ENCODE peak calls at places on chromosomes 11 and 22, in four cellular contexts. Q is K562, Z is HepG2, G is SK-N-SH. J is an unnamed sample.

GRCh38 chr22:37896181-37896592 is 9.9 kb upstream of the MICALL1 start:
- DNase-seq in Q (no peak), Z (peak), G (no peak), J (no peak)

GRCh38 chr11:30579776-30580175 is 6.4 kb downstream of the MPPED2 start:
- DNase-seq in Q (no peak), Z (no peak), G (no peak), J (no peak)

GRCh38 chr22:48563966-48564330 is 1263.7 kb downstream of the BRD1 start:
- DNase-seq in Q (no peak), Z (no peak), G (no peak), J (no peak)

GRCh38 chr22:40547729-40548143 is 88.8 kb downstream of the MRTFA start:
- DNase-seq in Q (no peak), Z (no peak), G (no peak), J (no peak)

GRCh38 chr22:17281026-17281809 is 62.0 kb upstream of the ADA2 start:
- DNase-seq in Q (no peak), Z (no peak), G (no peak), J (no peak)

GRCh38 chr11:119320593-119321524 is 3.9 kb upstream of the MCAM start:
- DNase-seq in Q (peak), Z (no peak), G (no peak), J (peak)

GRCh38 chr11:112285918-112286317 is 25.3 kb upstream of the PLET1 start:
- DNase-seq in Q (peak), Z (no peak), G (no peak), J (no peak)

GRCh38 chr11:4606231-4607015 is 1.6 kb downstream of the TRIM68 start:
- DNase-seq in Q (no peak), Z (no peak), G (no peak), J (no peak)

GRCh38 chr22:23181763-23182288 is 1.5 kb downstream of the BCR start:
- DNase-seq in Q (peak), Z (no peak), G (no peak), J (no peak)

GRCh38 chr11:64100345-64100744 is 64.6 kb downstream of the FLRT1 start:
- DNase-seq in Q (peak), Z (no peak), G (no peak), J (peak)

GRCh38 chr22:27754888-27755480 is 46.6 kb downstream of the MN1 start:
- DNase-seq in Q (no peak), Z (no peak), G (no peak), J (no peak)

GRCh38 chr11:17600316-17601205 is 53.5 kb downstream of the OTOG start:
- DNase-seq in Q (no peak), Z (no peak), G (no peak), J (no peak)

GRCh38 chr11:17633987-17634775 is 85.2 kb upstream of the MYOD1 start:
- DNase-seq in Q (no peak), Z (no peak), G (no peak), J (no peak)

GRCh38 chr22:26168934-26169311 is 339 bp upstream of the SEZ6L start:
- DNase-seq in Q (no peak), Z (no peak), G (no peak), J (no peak)

GRCh38 chr11:68142028-68142412 is 20.8 kb upstream of the CHKA start:
- DNase-seq in Q (no peak), Z (no peak), G (no peak), J (no peak)

GRCh38 chr11:15941206-15941770 is 415.1 kb downstream of the SOX6 start:
- DNase-seq in Q (peak), Z (no peak), G (peak), J (peak)

GRCh38 chr11:122977455-122978302 is 4.0 kb downstream of the BSX start:
- DNase-seq in Q (no peak), Z (no peak), G (peak), J (peak)

GRCh38 chr11:65530157-65530496 is 5.2 kb downstream of the SCYL1 start:
- DNase-seq in Q (no peak), Z (no peak), G (peak), J (peak)

GRCh38 chr11:12765428-12765827 is 91.2 kb downstream of the TEAD1 start:
- DNase-seq in Q (no peak), Z (no peak), G (no peak), J (no peak)

GRCh38 chr22:41094036-41094435 is 1.6 kb downstream of the EP300 start:
- DNase-seq in Q (peak), Z (peak), G (peak), J (no peak)

GRCh38 chr22:28711820-28712777 is 29.5 kb downstream of the CHEK2 start:
- DNase-seq in Q (no peak), Z (peak), G (no peak), J (no peak)

GRCh38 chr11:105507496-105508254 is 102.2 kb upstream of the GRIA4 start:
- DNase-seq in Q (no peak), Z (no peak), G (no peak), J (no peak)

GRCh38 chr11:23924226-23924625 is 572.6 kb upstream of the LUZP2 start:
- DNase-seq in Q (no peak), Z (no peak), G (no peak), J (no peak)

GRCh38 chr22:28053871-28054621 is 135.0 kb upstream of the PITPNB start:
- DNase-seq in Q (no peak), Z (no peak), G (no peak), J (no peak)

GRCh38 chr11:35487532-35488078 is 37.8 kb downstream of the PAMR1 start:
- DNase-seq in Q (no peak), Z (peak), G (peak), J (peak)

GRCh38 chr11:12216542-12217422 is 106.4 kb downstream of the MICAL2 start:
- DNase-seq in Q (no peak), Z (no peak), G (peak), J (no peak)

GRCh38 chr22:23519442-23520177 is 60.5 kb downstream of the IGLL1 start:
- DNase-seq in Q (no peak), Z (no peak), G (no peak), J (no peak)

GRCh38 chr11:117989351-117990102 is 3.3 kb downstream of the IL10RA start:
- DNase-seq in Q (no peak), Z (no peak), G (no peak), J (no peak)

DNA sequence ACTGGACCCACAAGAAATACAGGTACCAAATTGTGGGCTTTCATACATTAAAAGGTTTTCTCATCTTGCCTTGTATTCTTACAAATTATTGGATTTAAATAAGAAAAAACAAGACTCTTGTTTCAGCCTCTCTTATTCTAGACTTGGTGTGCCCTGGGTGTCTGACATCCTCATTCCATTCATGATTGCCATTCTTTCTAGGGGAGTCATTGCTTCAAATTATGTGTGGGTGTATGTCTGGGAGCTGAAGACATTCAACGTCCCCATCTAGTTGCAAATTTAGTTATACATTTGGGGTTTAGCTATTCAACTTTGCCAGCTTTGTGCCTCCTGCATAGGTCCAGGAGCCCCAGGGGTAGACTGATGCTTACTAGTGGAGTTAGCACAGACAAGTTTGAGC is 18.1 kb downstream of the MAML2 start:
- DNase-seq in Q (no peak), Z (no peak), G (no peak), J (no peak)
- TF ChIP-seq FOXJ3 in Q (no peak), Z (no peak), G (no peak), J (no peak)

DNA sequence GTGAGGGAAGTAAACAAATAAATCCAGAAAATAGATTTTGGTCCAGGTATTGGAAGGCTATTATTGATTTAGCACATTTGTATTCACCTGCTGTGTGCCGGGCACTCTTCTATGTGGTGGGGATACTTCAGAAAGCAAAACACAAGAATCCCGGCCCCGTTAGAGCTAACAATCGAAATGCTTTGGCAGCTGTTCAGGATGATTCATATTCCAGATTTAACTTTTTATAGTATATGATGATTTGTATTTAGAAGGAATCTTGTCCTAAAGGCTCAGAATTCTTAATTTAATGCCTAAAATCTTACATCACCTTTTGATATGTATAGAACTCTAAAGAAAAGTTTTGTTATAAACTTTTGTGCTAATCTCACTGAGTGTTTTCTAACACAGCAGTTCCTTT is 28.0 kb downstream of the ZC3H12C start:
- DNase-seq in Q (no peak), Z (no peak), G (no peak), J (no peak)
- TF ChIP-seq FOXJ3 in Q (no peak), Z (no peak), G (no peak), J (no peak)

GRCh38 chr11:88807349-88807748 is 258.4 kb downstream of the GRM5 start:
- DNase-seq in Q (no peak), Z (no peak), G (no peak), J (no peak)
- TF ChIP-seq FOXJ3 in Q (no peak), Z (no peak), G (no peak), J (no peak)

GRCh38 chr11:124867700-124868099 is 2.5 kb downstream of the ROBO3 start:
- DNase-seq in Q (peak), Z (peak), G (peak), J (peak)
- TF ChIP-seq FOXJ3 in Q (no peak), Z (no peak), G (no peak), J (no peak)

GRCh38 chr11:44752727-44753126 is 26.0 kb downstream of the TSPAN18 start:
- DNase-seq in Q (no peak), Z (no peak), G (no peak), J (no peak)

GRCh38 chr11:44758996-44759395 is 32.2 kb downstream of the TSPAN18 start:
- DNase-seq in Q (no peak), Z (no peak), G (no peak), J (no peak)

GRCh38 chr11:44753965-44754645 is 27.3 kb downstream of the TSPAN18 start:
- DNase-seq in Q (no peak), Z (no peak), G (no peak), J (no peak)

GRCh38 chr11:44754876-44755552 is 28.3 kb downstream of the TSPAN18 start:
- DNase-seq in Q (no peak), Z (no peak), G (peak), J (no peak)

DNA sequence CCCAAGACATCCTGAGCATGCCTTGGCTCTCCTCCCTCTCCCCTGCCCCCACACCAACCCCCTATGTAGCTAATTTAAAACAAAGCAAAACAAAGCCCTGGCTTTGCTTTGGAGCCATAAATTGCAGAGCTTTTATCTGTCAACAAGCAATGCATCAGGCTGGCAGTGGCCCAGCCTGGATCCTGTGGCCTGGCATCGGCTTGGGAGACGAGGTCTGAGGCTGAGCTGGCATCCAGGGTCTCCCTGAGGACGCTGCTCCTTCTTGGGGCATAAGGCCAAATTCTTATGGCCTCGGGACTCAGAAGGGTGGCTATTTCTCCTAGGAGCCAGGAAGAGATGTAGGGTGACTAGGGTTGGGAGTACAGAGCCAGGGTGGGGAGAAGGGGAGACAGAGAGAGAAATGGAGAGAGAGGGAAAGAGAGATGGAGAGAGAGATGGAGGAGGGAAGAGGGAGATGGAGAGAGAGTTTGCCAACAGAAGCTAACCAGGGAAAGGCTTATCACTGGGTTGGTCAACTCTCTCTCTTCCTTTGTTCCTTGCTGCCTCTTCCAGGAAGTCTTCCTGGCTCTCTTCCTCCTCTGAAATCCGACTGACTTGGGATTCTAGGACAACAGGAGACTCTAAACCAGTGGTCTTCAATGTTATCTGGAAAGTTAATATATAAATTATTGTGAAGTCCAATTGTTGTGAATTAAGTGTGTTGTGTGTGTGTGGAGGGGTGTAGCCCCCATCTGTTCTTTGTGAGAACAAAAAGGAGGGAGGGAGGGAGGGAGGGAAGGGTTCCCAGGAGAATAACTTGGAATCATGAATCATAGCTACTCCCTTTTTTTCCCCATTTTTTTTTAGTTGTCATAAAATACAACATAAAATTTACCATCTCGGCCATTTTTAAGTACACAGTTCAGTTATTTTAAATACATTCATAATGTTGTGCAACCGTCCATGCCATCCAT is 29.1 kb downstream of the TSPAN18 start:
- DNase-seq in Q (no peak), Z (no peak), G (peak), J (no peak)
- TF ChIP-seq FOXJ3 in Q (no peak), Z (no peak), G (peak), J (no peak)

GRCh38 chr11:131672191-131672590 is 301.8 kb downstream of the NTM start:
- DNase-seq in Q (no peak), Z (no peak), G (no peak), J (no peak)

GRCh38 chr11:131671320-131671719 is 300.9 kb downstream of the NTM start:
- DNase-seq in Q (no peak), Z (no peak), G (no peak), J (no peak)

GRCh38 chr11:131670876-131671275 is 300.5 kb downstream of the NTM start:
- DNase-seq in Q (no peak), Z (no peak), G (no peak), J (no peak)

GRCh38 chr11:131674051-131674755 is 303.8 kb downstream of the NTM start:
- DNase-seq in Q (peak), Z (peak), G (peak), J (peak)

GRCh38 chr11:131671764-131672163 is 301.3 kb downstream of the NTM start:
- DNase-seq in Q (no peak), Z (no peak), G (no peak), J (peak)
- TF ChIP-seq FOXJ3 in Q (no peak), Z (no peak), G (no peak), J (no peak)

GRCh38 chr11:92865352-92865751 is 104.1 kb upstream of the MTNR1B start:
- DNase-seq in Q (no peak), Z (no peak), G (no peak), J (no peak)

GRCh38 chr11:92870241-92870826 is 99.1 kb upstream of the MTNR1B start:
- DNase-seq in Q (no peak), Z (no peak), G (no peak), J (no peak)

GRCh38 chr11:92869716-92870115 is 99.7 kb upstream of the MTNR1B start:
- DNase-seq in Q (no peak), Z (peak), G (no peak), J (no peak)

GRCh38 chr11:92867913-92868619 is 101.4 kb upstream of the MTNR1B start:
- DNase-seq in Q (no peak), Z (no peak), G (no peak), J (no peak)

DNA sequence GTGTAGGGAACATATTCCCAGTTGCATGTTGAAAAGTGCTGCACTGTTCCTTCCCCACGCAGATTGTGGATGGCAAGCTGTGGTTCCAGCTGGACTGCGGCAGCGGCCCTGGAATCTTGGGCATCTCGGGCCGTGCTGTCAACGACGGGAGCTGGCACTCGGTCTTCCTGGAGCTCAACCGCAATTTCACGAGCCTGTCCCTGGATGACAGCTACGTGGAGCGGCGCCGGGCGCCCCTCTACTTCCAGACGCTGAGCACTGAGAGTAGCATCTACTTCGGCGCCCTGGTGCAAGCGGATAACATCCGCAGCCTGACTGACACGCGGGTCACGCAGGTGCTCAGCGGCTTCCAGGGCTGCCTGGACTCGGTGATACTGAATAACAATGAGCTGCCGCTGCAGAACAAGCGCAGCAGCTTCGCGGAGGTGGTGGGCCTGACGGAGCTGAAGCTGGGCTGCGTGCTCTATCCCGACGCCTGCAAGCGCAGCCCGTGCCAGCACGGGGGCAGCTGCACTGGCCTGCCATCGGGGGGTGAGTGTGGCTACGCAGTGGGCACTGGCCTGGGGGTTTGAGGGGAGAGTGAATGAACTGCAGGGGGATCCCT is 102.7 kb upstream of the MTNR1B start:
- DNase-seq in Q (no peak), Z (no peak), G (no peak), J (no peak)
- TF ChIP-seq FOXJ3 in Q (no peak), Z (no peak), G (no peak), J (no peak)

DNA sequence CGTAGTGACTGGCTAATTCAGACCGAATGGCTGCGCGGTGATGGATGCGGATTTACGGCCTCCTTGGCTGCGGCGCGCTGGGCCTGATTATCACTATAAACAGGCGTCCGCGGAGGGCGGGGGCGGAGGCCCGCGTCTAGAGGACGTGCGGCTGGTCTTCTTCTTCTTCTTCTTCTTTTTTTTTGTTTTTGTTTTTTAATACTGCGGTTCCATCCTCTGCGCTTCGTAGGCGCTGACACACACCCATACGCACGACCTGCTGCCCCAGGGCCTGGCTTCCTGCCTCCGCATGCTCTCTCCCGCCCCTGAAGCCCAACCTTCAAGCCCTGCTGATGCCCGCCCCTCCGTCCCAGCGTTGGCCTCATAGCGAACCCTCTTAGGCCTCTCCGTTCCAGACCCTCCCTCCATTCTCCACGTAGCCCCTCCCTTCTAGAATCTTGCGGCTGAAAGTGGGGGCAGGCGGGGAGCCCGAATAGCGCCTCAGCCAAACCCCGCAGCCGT is 2.7 kb upstream of the SLC6A5 start:
- DNase-seq in Q (peak), Z (no peak), G (no peak), J (peak)
- TF ChIP-seq FOXJ3 in Q (no peak), Z (no peak), G (no peak), J (no peak)